ENCODE peak calls at places on chromosomes 2 and 18, in ten cellular contexts. H is IMR-90, R is RWPE2, S is cardiac muscle cell, D is aorta, A is lower lobe of right lung, L is psoas muscle, Z is breast epithelium, F is PC-9, I is MG63. V is an unnamed sample. For H3K9me3, the result is how much of the 10 kb centered on the place peaks cover.

GRCh38 chr18:34909637-34910364 is 131.4 kb upstream of the MAPRE2 start:
- DNase-seq in D (no peak), S (no peak), F (no peak), I (no peak), R (no peak), A (no peak), Z (no peak), H (peak), L (no peak), V (no peak)

GRCh38 chr18:54052732-54053131 is 171.7 kb downstream of the MBD2 start:
- DNase-seq in L (no peak), F (no peak), A (no peak), R (no peak), S (no peak), I (no peak), H (no peak), Z (no peak), D (no peak), V (no peak)

GRCh38 chr2:118185210-118186109 is 97.2 kb downstream of the INSIG2 start:
- DNase-seq in S (peak), H (peak), L (peak), Z (peak), A (peak), D (peak), I (peak), F (peak), R (no peak), V (peak)

GRCh38 chr2:200681731-200682130 is 95.9 kb downstream of the AOX1 start:
- DNase-seq in S (no peak), I (no peak), L (no peak), H (peak), A (no peak), D (no peak), R (no peak), F (no peak), Z (no peak), V (no peak)

GRCh38 chr2:204003276-204003985 is 66.9 kb downstream of the ICOS start:
- DNase-seq in D (no peak), F (no peak), Z (no peak), I (no peak), S (no peak), A (no peak), R (no peak), H (no peak), L (no peak), V (no peak)

GRCh38 chr18:13726972-13727331 is 479 bp downstream of the RNMT start:
- DNase-seq in Z (no peak), S (peak), H (peak), I (peak), L (peak), F (peak), D (peak), R (peak), A (no peak), V (no peak)

GRCh38 chr2:95695613-95696012 is 103.8 kb downstream of the TRIM43 start:
- DNase-seq in Z (no peak), H (no peak), A (no peak), R (no peak), F (no peak), D (peak), S (no peak), L (peak), I (no peak), V (no peak)

GRCh38 chr18:62452280-62452824 is 70.5 kb upstream of the ZCCHC2 start:
- DNase-seq in H (peak), L (peak), F (no peak), D (no peak), R (no peak), A (no peak), Z (no peak), I (peak), S (no peak), V (no peak)

GRCh38 chr18:70181015-70181414 is 24.5 kb downstream of the RTTN start:
- DNase-seq in D (no peak), I (no peak), L (no peak), H (peak), A (no peak), S (no peak), F (peak), Z (no peak), R (no peak), V (no peak)

GRCh38 chr2:79776461-79777146 is 263.8 kb downstream of the CTNNA2 start:
- DNase-seq in L (no peak), R (no peak), F (no peak), S (no peak), A (no peak), I (no peak), H (no peak), D (no peak), Z (no peak), V (no peak)

GRCh38 chr18:77110400-77110799 is 22.2 kb downstream of the MBP start:
- DNase-seq in R (no peak), F (no peak), H (no peak), I (no peak), A (no peak), S (no peak), Z (peak), L (peak), D (no peak), V (no peak)

GRCh38 chr2:101775092-101775491 is 77.6 kb downstream of the MAP4K4 start:
- DNase-seq in I (no peak), S (no peak), A (no peak), H (peak), D (no peak), F (no peak), R (no peak), Z (no peak), L (no peak), V (peak)

GRCh38 chr2:232535761-232536530 is 3.5 kb upstream of the CHRNG start:
- DNase-seq in S (no peak), D (no peak), L (peak), H (no peak), I (no peak), A (no peak), Z (no peak), R (no peak), F (no peak), V (no peak)

GRCh38 chr2:237427807-237428506 is 14.0 kb upstream of the COL6A3 start:
- DNase-seq in A (no peak), H (no peak), L (no peak), D (no peak), I (no peak), Z (no peak), S (no peak), R (no peak), F (no peak), V (no peak)

GRCh38 chr2:3368261-3368722 is 9.3 kb downstream of the EIPR1 start:
- DNase-seq in I (no peak), R (no peak), F (no peak), A (no peak), Z (no peak), L (no peak), S (no peak), H (no peak), D (no peak), V (no peak)

GRCh38 chr2:6723865-6724571 is 141.7 kb downstream of the CMPK2 start:
- DNase-seq in I (no peak), A (no peak), L (no peak), F (no peak), Z (no peak), D (no peak), H (no peak), S (no peak), R (no peak), V (no peak)

GRCh38 chr2:240794178-240794721 is 25.8 kb downstream of the KIF1A start:
- DNase-seq in F (no peak), S (no peak), R (no peak), Z (no peak), D (no peak), A (no peak), I (no peak), H (no peak), L (peak), V (no peak)

GRCh38 chr2:238947920-238948710 is 100.2 kb downstream of the TWIST2 start:
- DNase-seq in S (no peak), D (peak), R (no peak), Z (no peak), F (peak), L (no peak), A (no peak), H (peak), I (peak), V (no peak)

GRCh38 chr2:26251893-26252292 is 7.2 kb downstream of the HADHB start:
- DNase-seq in A (no peak), L (peak), Z (no peak), F (no peak), I (peak), H (peak), R (no peak), D (no peak), S (peak), V (peak)

GRCh38 chr18:58241877-58242276 is 197.9 kb downstream of the NEDD4L start:
- DNase-seq in L (no peak), F (no peak), R (no peak), I (peak), Z (no peak), D (no peak), A (no peak), H (peak), S (no peak), V (peak)

GRCh38 chr2:44753552-44754285 is 187.8 kb upstream of the SIX3 start:
- DNase-seq in D (no peak), I (peak), A (no peak), L (no peak), R (no peak), S (no peak), H (no peak), F (no peak), Z (no peak), V (peak)

GRCh38 chr2:6526093-6526824 is 339.4 kb downstream of the CMPK2 start:
- DNase-seq in R (no peak), Z (no peak), S (peak), H (no peak), F (no peak), L (no peak), D (no peak), I (no peak), A (no peak), V (no peak)

GRCh38 chr2:59463401-59463800 is 1090.1 kb downstream of the BCL11A start:
- DNase-seq in A (no peak), I (no peak), F (no peak), S (peak), Z (no peak), H (no peak), L (no peak), R (no peak), D (no peak), V (no peak)

GRCh38 chr2:119005081-119005480 is 63.1 kb downstream of the MARCO start:
- DNase-seq in F (no peak), R (no peak), H (no peak), L (no peak), A (no peak), D (no peak), S (no peak), Z (no peak), I (no peak), V (peak)

GRCh38 chr18:31302991-31303390 is 15.0 kb upstream of the DSG1 start:
- DNase-seq in I (no peak), D (no peak), H (peak), R (no peak), F (no peak), A (no peak), Z (no peak), L (no peak), S (no peak), V (no peak)

GRCh38 chr18:61541673-61542072 is 208.4 kb downstream of the CDH20 start:
- DNase-seq in F (no peak), S (no peak), Z (no peak), L (no peak), R (no peak), A (no peak), I (no peak), H (peak), D (no peak), V (no peak)

GRCh38 chr18:59267511-59268126 is 5.6 kb downstream of the RAX start:
- DNase-seq in Z (no peak), R (no peak), A (no peak), L (no peak), F (no peak), D (no peak), I (peak), S (no peak), H (no peak), V (no peak)

GRCh38 chr18:59269563-59270214 is 3.6 kb downstream of the RAX start:
- DNase-seq in Z (no peak), F (no peak), S (no peak), D (no peak), L (no peak), R (no peak), H (no peak), I (no peak), A (no peak), V (no peak)

GRCh38 chr18:59266876-59267510 is 6.3 kb downstream of the RAX start:
- DNase-seq in D (no peak), A (no peak), Z (no peak), F (no peak), H (no peak), R (no peak), I (no peak), L (no peak), S (no peak), V (no peak)

GRCh38 chr18:59268722-59269562 is 4.3 kb downstream of the RAX start:
- DNase-seq in A (peak), F (no peak), I (peak), L (no peak), R (no peak), H (no peak), D (no peak), Z (no peak), S (peak), V (no peak)

DNA sequence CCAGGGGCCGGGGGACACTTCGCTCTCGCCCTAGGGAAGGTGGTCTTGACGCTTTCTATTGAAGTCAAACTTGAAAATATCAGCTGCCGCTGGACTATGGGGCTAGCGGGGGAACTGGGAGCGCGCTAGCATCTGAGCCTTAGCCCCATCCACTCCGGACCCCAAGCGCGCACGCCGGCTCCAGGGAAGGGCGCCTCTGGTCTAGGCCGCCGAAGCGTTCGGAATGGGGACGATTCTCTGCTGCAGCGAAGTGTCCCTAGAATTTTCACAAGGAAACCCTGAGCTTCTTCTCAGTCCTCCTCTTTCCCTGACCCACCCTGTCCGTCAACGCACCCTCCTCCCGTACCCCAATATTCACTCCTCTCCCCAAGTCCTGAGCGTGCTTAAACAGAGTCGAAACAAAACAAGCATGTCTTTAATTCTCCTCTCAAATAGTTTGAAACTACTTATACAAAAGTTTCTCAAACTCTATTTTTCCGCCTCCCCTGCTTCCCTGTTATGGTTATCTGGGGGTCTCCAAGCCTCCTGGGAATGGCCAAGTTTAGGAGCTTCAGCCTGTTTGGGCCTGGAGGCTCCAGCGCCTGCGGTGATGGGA is 5.0 kb downstream of the RAX start:
- DNase-seq in L (no peak), Z (no peak), I (no peak), S (no peak), R (no peak), A (no peak), H (no peak), F (no peak), D (no peak), V (no peak)
- H3K9me3 ChIP-seq in L (under half), Z (under half), I (under half), S (under half), R (under half), A (under half), H (under half), F (under half), D (under half), V (under half)

DNA sequence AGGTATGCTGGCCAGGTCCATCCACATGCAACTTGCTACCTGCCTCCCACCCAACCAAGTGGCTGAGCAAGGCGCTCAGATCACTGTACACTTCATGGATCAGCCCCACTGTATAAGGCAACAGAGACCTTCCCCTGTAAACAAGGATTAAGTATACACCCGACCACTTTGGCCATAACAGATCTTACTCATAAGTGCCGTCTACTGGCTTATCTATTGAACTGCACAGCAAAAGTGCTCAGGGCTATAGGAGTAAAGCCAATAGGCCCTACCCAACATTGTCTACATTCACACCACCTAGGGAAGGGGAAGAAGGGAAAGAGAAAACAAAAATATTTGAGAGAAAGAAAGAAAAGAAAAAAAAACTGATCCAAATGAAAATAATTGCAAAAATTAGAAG is 663.9 kb upstream of the LRRTM1 start:
- DNase-seq in A (no peak), F (no peak), D (no peak), R (no peak), S (no peak), H (no peak), I (no peak), Z (no peak), L (no peak), V (peak)
- H3K9me3 ChIP-seq in A (under half), F (under half), D (under half), R (under half), S (under half), H (under half), I (under half), Z (under half), L (under half), V (under half)

DNA sequence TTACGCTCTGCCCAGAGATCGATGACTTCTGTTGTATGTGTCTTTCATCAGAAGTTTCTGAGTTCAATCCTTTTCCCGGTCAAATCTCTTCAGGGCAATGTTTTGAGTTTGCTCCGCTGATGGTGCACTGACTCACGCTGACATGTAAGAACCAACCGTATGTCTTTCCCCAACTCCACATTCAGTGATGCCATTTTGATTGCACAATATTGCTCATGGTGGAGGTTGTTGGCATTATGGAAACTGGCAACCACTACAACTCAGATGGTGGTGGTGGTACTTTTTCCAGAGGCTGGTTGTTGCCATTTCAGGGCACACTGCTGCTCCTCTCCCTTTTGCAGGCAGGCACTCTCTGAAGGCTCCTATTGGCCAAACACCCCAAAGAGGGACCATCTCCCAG is 751.5 kb downstream of the DCDC2C start:
- DNase-seq in R (no peak), A (no peak), I (no peak), D (no peak), F (no peak), S (no peak), H (no peak), L (no peak), Z (no peak), V (no peak)
- H3K9me3 ChIP-seq in R (under half), A (under half), I (under half), D (under half), F (under half), S (under half), H (under half), L (under half), Z (under half), V (under half)

DNA sequence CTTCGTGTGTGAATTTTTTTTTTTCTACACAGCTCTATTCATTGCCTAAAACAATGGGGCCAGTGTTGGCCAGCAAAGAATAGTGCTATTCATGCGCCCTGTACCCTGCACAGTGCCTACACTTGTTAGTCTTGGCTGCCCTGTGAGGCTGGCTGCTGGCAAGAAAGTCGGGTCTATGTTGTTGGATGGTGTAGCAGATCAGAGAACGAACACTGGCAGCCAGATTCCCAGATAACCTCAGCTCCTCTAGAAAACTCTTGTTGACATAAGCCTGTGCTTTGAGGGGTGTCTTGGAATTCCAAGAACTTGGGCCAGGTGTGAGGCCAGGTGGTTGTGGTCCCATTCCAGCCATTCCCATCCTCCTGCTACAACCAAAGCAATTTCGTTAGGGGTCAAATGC is 455.7 kb upstream of the TCF4 start:
- DNase-seq in R (no peak), S (no peak), H (no peak), F (no peak), D (peak), L (no peak), Z (no peak), I (no peak), A (no peak), V (peak)
- H3K9me3 ChIP-seq in R (under half), S (under half), H (under half), F (under half), D (under half), L (under half), Z (under half), I (under half), A (under half), V (under half)

GRCh38 chr2:21406983-21407382 is 283.2 kb downstream of the TDRD15 start:
- DNase-seq in I (no peak), F (no peak), S (no peak), H (no peak), D (no peak), R (no peak), L (no peak), Z (no peak), A (no peak), V (no peak)
- H3K9me3 ChIP-seq in I (under half), F (under half), S (under half), H (under half), D (under half), R (under half), L (under half), Z (under half), A (under half), V (under half)

DNA sequence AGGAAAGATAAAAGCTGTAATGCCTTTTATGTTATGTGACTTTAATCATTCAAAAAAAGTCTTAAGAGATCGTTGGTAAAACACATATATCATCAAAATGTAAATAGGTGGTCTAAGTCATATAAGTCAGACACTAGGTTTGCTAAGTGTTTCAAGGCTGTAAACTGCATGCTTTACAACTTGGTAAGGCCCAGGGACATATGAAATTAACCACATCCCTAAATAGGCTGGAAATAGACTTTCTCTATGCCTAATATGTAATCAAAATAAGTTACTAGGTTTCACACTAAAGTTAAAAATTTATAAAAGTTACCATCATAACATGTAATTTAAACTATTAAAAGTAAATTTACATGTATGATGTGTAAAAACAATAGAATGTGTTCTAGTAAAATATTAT is 946.3 kb upstream of the LRATD1 start:
- DNase-seq in A (no peak), H (no peak), Z (no peak), L (no peak), I (no peak), R (no peak), D (no peak), F (no peak), S (no peak), V (no peak)
- H3K9me3 ChIP-seq in A (under half), H (under half), Z (under half), L (under half), I (under half), R (under half), D (under half), F (under half), S (under half), V (under half)

DNA sequence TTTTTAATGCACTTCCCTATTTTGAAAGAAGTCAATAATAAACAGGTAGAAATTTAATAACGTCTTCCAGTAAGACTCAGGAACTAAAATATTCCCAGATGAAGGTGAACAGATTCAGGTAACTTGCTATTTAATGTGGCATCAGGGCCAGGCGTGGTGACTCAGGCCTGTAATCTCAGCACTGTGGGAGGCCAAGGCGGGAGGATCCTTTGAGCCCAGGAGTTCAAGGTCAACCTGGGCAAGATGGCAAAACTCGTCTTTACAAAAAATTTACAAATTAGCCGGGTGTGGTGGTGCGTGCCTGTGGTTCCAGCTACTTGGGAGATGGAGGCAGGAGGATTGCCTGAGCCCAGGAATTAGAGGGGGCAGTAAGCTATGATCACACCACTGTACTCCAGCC is 81.8 kb downstream of the NXPH2 start:
- DNase-seq in S (no peak), F (no peak), H (no peak), I (no peak), R (no peak), D (no peak), Z (no peak), L (no peak), A (no peak), V (no peak)
- H3K9me3 ChIP-seq in S (under half), F (under half), H (under half), I (under half), R (under half), D (under half), Z (under half), L (under half), A (under half), V (under half)